ENCODE peak calls at places on chromosome X, in eight cellular contexts. I is brain microvascular endothelial cell, E is colonic mucosa, W is tibial artery, J is hepatocyte, T is heart left ventricle, N is transverse colon, S is SK-N-SH. C is an unnamed sample.
A peak's percentile ranks its signal among the peaks of the same experiment; 100 is the strongest.

GRCh38 chrX:25523574-25523973 is 507.8 kb upstream of the ARX start:
- DNase-seq in I (peak; percentile 25), E (no peak), W (no peak), J (peak; percentile 65), T (no peak), N (no peak), S (peak; percentile 37), C (no peak)

GRCh38 chrX:115251458-115252233 is 17.8 kb upstream of the LRCH2 start:
- DNase-seq in I (no peak), E (no peak), W (no peak), J (no peak), T (no peak), N (no peak), S (no peak), C (no peak)

GRCh38 chrX:40179333-40179732 is 81.6 kb upstream of the BCOR start:
- DNase-seq in I (no peak), E (no peak), W (no peak), J (no peak), T (no peak), N (no peak), S (no peak), C (no peak)

GRCh38 chrX:17373337-17373736 is 1.7 kb upstream of the NHS start:
- DNase-seq in I (no peak), E (no peak), W (no peak), J (no peak), T (peak; percentile 33), N (no peak), S (no peak), C (no peak)

GRCh38 chrX:133859860-133860259 is 125.5 kb downstream of the GPC3 start:
- DNase-seq in I (peak; percentile 22), E (no peak), W (peak; percentile 57), J (no peak), T (no peak), N (no peak), S (no peak), C (no peak)

GRCh38 chrX:68912113-68912980 is 83.5 kb downstream of the EFNB1 start:
- DNase-seq in I (no peak), E (no peak), W (no peak), J (peak; percentile 58), T (no peak), N (no peak), S (no peak), C (no peak)

GRCh38 chrX:283115-283845 is 2.1 kb downstream of the PLCXD1 start:
- DNase-seq in I (peak; percentile 89), E (peak; percentile 93), W (peak; percentile 92), J (peak; percentile 92), T (peak; percentile 92), N (peak; percentile 92), S (peak; percentile 95), C (peak; percentile 85)

GRCh38 chrX:147183161-147183560 is 368.6 kb upstream of the CXorf51A start:
- DNase-seq in I (no peak), E (no peak), W (no peak), J (no peak), T (no peak), N (no peak), S (no peak), C (no peak)

GRCh38 chrX:149040873-149041535 is 464.1 kb downstream of the IDS start:
- DNase-seq in I (no peak), E (no peak), W (no peak), J (no peak), T (no peak), N (no peak), S (no peak), C (no peak)

GRCh38 chrX:79084923-79085322 is 59.6 kb upstream of the GPR174 start:
- DNase-seq in I (no peak), E (no peak), W (no peak), J (no peak), T (no peak), N (no peak), S (no peak), C (no peak)

GRCh38 chrX:794311-794710 is 163.7 kb downstream of the SHOX start:
- DNase-seq in I (no peak), E (no peak), W (no peak), J (no peak), T (no peak), N (no peak), S (no peak), C (no peak)

GRCh38 chrX:51867626-51868025 is 25.8 kb upstream of the MAGED1 start:
- DNase-seq in I (no peak), E (no peak), W (no peak), J (no peak), T (no peak), N (no peak), S (no peak), C (no peak)

GRCh38 chrX:20252392-20253231 is 14.1 kb downstream of the RPS6KA3 start:
- DNase-seq in I (peak; percentile 45), E (peak; percentile 83), W (peak; percentile 64), J (peak; percentile 28), T (peak; percentile 35), N (peak; percentile 81), S (peak; percentile 35), C (peak; percentile 70)

GRCh38 chrX:73127700-73128241 is 48.5 kb upstream of the PABPC1L2A start:
- DNase-seq in I (no peak), E (no peak), W (no peak), J (peak; percentile 2), T (no peak), N (no peak), S (no peak), C (no peak)

GRCh38 chrX:68894513-68895338 is 65.9 kb downstream of the EFNB1 start:
- DNase-seq in I (peak; percentile 6), E (peak; percentile 70), W (peak; percentile 77), J (peak; percentile 60), T (peak; percentile 84), N (peak; percentile 65), S (peak; percentile 73), C (peak; percentile 42)

GRCh38 chrX:68832101-68832416 is 3.2 kb downstream of the EFNB1 start:
- DNase-seq in I (peak; percentile 60), E (peak; percentile 52), W (peak; percentile 78), J (peak; percentile 67), T (peak; percentile 61), N (peak; percentile 60), S (peak; percentile 58), C (no peak)

GRCh38 chrX:131445955-131446354 is 97.9 kb upstream of the OR13H1 start:
- DNase-seq in I (no peak), E (no peak), W (no peak), J (no peak), T (no peak), N (no peak), S (no peak), C (no peak)

GRCh38 chrX:132488092-132488749 is 617 bp downstream of the MBNL3 start:
- DNase-seq in I (no peak), E (no peak), W (no peak), J (no peak), T (no peak), N (peak; percentile 33), S (no peak), C (no peak)

GRCh38 chrX:19225906-19226305 is 103.6 kb upstream of the ADGRG2 start:
- DNase-seq in I (no peak), E (no peak), W (no peak), J (peak; percentile 20), T (no peak), N (no peak), S (peak; percentile 9), C (no peak)

GRCh38 chrX:11386001-11386523 is 92.8 kb downstream of the AMELX start:
- DNase-seq in I (peak; percentile 24), E (no peak), W (peak; percentile 65), J (peak; percentile 44), T (peak; percentile 20), N (peak; percentile 12), S (no peak), C (no peak)

GRCh38 chrX:41333744-41333993 is 293 bp upstream of the DDX3X start:
- DNase-seq in I (peak; percentile 77), E (no peak), W (no peak), J (peak; percentile 81), T (no peak), N (no peak), S (no peak), C (peak; percentile 85)

DNA sequence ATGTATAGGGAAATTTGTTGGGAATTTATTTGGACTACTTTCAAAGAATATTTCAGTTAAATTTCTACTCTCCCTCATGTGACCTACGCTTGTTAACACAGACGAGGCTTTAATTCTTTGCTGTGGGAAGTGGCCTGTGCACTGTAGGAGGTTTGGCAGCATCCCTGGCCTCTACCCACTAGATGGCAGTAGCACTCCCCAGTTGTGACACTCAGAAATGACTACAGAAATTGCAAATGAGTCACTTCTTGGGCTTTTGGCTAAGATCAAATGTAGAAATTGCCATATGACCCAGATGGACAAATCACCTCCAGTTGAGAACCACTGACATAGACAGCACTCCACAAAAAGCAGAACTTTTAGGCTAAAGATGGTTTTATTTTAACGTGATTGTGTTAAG is 22.1 kb downstream of the PIR start:
- DNase-seq in I (peak; percentile 68), E (peak; percentile 69), W (peak; percentile 66), J (peak; percentile 84), T (peak; percentile 59), N (peak; percentile 71), S (peak; percentile 54), C (peak; percentile 71)
- TF ChIP-seq CTCF in I (peak; percentile 90), E (peak; percentile 82), W (peak; percentile 60), J (peak; percentile 90), T (peak; percentile 60), N (peak; percentile 66), S (peak; percentile 95), C (peak; percentile 72)

GRCh38 chrX:24202465-24203031 is 53.0 kb downstream of the ZFX start:
- DNase-seq in I (no peak), E (no peak), W (no peak), J (no peak), T (no peak), N (no peak), S (no peak), C (no peak)
- H3K36me3 ChIP-seq in I (peaks cover 8% of the 10 kb centered on the region), E (no peaks in the 10 kb centered on the region), W (peaks cover 11% of the 10 kb centered on the region), J (no peaks in the 10 kb centered on the region), T (peaks cover 5% of the 10 kb centered on the region), N (no peaks in the 10 kb centered on the region), S (peaks cover 23% of the 10 kb centered on the region), C (peaks cover 13% of the 10 kb centered on the region)

GRCh38 chrX:7486502-7486901 is 338.5 kb upstream of the PUDP start:
- DNase-seq in I (no peak), E (no peak), W (no peak), J (no peak), T (no peak), N (no peak), S (no peak), C (no peak)

GRCh38 chrX:7480721-7481120 is 332.8 kb upstream of the PUDP start:
- DNase-seq in I (no peak), E (no peak), W (no peak), J (no peak), T (no peak), N (no peak), S (no peak), C (no peak)

DNA sequence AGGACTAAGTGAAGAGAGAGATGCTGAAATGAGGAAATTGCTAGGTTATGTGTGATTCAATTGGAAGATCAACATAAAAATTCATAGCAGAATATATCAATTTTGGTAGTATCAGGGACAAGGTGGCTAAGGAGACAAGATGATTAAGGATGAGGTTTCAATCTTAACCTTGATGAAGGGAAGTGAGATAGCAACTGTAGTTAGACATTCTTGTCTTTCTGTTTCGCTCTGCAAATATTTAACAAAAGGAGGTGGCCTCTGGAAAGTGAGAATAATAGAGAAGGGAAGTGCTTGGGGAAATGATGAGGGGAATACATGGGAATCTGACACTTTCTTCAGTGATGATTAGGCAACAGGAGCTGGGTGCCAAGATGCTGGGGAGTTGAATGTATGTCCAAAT is 337.1 kb upstream of the PUDP start:
- DNase-seq in I (no peak), E (no peak), W (no peak), J (no peak), T (no peak), N (no peak), S (no peak), C (no peak)
- TF ChIP-seq CTCF in I (no peak), E (no peak), W (no peak), J (no peak), T (no peak), N (no peak), S (no peak), C (no peak)

GRCh38 chrX:154358829-154359228 is 15.6 kb downstream of the FLNA start:
- DNase-seq in I (no peak), E (no peak), W (no peak), J (no peak), T (no peak), N (no peak), S (no peak), C (no peak)
- H3K36me3 ChIP-seq in I (peaks cover 91% of the 10 kb centered on the region), E (no peaks in the 10 kb centered on the region), W (peaks cover 98% of the 10 kb centered on the region), J (no peaks in the 10 kb centered on the region), T (peaks cover 94% of the 10 kb centered on the region), N (no peaks in the 10 kb centered on the region), S (peaks cover 3% of the 10 kb centered on the region), C (peaks cover 77% of the 10 kb centered on the region)